ENCODE peak calls at places on chromosomes 7 and 10, in four cellular contexts. One of them, this sample, is unnamed.
A peak's percentile ranks its signal among the peaks of the same experiment; 100 is the strongest.

GRCh38 chr10:43980313-43980712 is 331.6 kb upstream of the ZNF32 start:
- DNase-seq in HEK293T: no peak
- DNase-seq in stimulated activated CD8-positive, alpha-beta memory T cell treated with anti-CD3 and anti-CD28 coated beads, Interleukin-7, amount 100 ng/mL, for 4 hours: no peak
- DNase-seq in KBM-7: no peak
- DNase-seq in this sample: no peak

GRCh38 chr10:10434312-10434711 is 583.4 kb upstream of the CELF2 start:
- DNase-seq in KBM-7: no peak
- DNase-seq in HEK293T: no peak
- DNase-seq in stimulated activated CD8-positive, alpha-beta memory T cell treated with anti-CD3 and anti-CD28 coated beads, Interleukin-7, amount 100 ng/mL, for 4 hours: no peak
- DNase-seq in this sample: no peak

GRCh38 chr7:55507743-55508142 is 64.6 kb downstream of the VOPP1 start:
- DNase-seq in stimulated activated CD8-positive, alpha-beta memory T cell treated with anti-CD3 and anti-CD28 coated beads, Interleukin-7, amount 100 ng/mL, for 4 hours: no peak
- DNase-seq in HEK293T: no peak
- DNase-seq in KBM-7: no peak
- DNase-seq in this sample: no peak

GRCh38 chr10:118910702-118911101 is 118.8 kb upstream of the NANOS1 start:
- DNase-seq in stimulated activated CD8-positive, alpha-beta memory T cell treated with anti-CD3 and anti-CD28 coated beads, Interleukin-7, amount 100 ng/mL, for 4 hours: no peak
- DNase-seq in HEK293T: no peak
- DNase-seq in KBM-7: no peak
- DNase-seq in this sample: no peak

GRCh38 chr10:103757531-103758293 is 97.7 kb downstream of the SH3PXD2A start:
- DNase-seq in stimulated activated CD8-positive, alpha-beta memory T cell treated with anti-CD3 and anti-CD28 coated beads, Interleukin-7, amount 100 ng/mL, for 4 hours: no peak
- DNase-seq in KBM-7: peak; percentile 95
- DNase-seq in HEK293T: no peak
- DNase-seq in this sample: peak; percentile 95

GRCh38 chr7:115217373-115217772 is 295.5 kb downstream of the MDFIC start:
- DNase-seq in KBM-7: peak; percentile 33
- DNase-seq in HEK293T: no peak
- DNase-seq in stimulated activated CD8-positive, alpha-beta memory T cell treated with anti-CD3 and anti-CD28 coated beads, Interleukin-7, amount 100 ng/mL, for 4 hours: no peak
- DNase-seq in this sample: no peak

GRCh38 chr7:147071536-147071935 is 954.9 kb downstream of the CNTNAP2 start:
- DNase-seq in HEK293T: no peak
- DNase-seq in KBM-7: no peak
- DNase-seq in stimulated activated CD8-positive, alpha-beta memory T cell treated with anti-CD3 and anti-CD28 coated beads, Interleukin-7, amount 100 ng/mL, for 4 hours: no peak
- DNase-seq in this sample: no peak

GRCh38 chr10:4541292-4541691 is 284.7 kb upstream of the AKR1E2 start:
- DNase-seq in HEK293T: no peak
- DNase-seq in KBM-7: no peak
- DNase-seq in stimulated activated CD8-positive, alpha-beta memory T cell treated with anti-CD3 and anti-CD28 coated beads, Interleukin-7, amount 100 ng/mL, for 4 hours: no peak
- DNase-seq in this sample: no peak

GRCh38 chr7:4882169-4882741 is 1.3 kb downstream of the RADIL start:
- DNase-seq in KBM-7: no peak
- DNase-seq in stimulated activated CD8-positive, alpha-beta memory T cell treated with anti-CD3 and anti-CD28 coated beads, Interleukin-7, amount 100 ng/mL, for 4 hours: no peak
- DNase-seq in HEK293T: peak; percentile 57
- DNase-seq in this sample: no peak

GRCh38 chr7:17626215-17626614 is 314.1 kb downstream of the SNX13 start:
- DNase-seq in stimulated activated CD8-positive, alpha-beta memory T cell treated with anti-CD3 and anti-CD28 coated beads, Interleukin-7, amount 100 ng/mL, for 4 hours: no peak
- DNase-seq in KBM-7: no peak
- DNase-seq in HEK293T: no peak
- DNase-seq in this sample: no peak

GRCh38 chr7:117143580-117143979 is 179.3 kb downstream of the WNT2 start:
- DNase-seq in stimulated activated CD8-positive, alpha-beta memory T cell treated with anti-CD3 and anti-CD28 coated beads, Interleukin-7, amount 100 ng/mL, for 4 hours: no peak
- DNase-seq in KBM-7: no peak
- DNase-seq in HEK293T: no peak
- DNase-seq in this sample: no peak

GRCh38 chr7:98211221-98211675 is at the start of gene BHLHA15:
- DNase-seq in HEK293T: no peak
- DNase-seq in KBM-7: no peak
- DNase-seq in stimulated activated CD8-positive, alpha-beta memory T cell treated with anti-CD3 and anti-CD28 coated beads, Interleukin-7, amount 100 ng/mL, for 4 hours: peak; percentile 24
- DNase-seq in this sample: no peak

GRCh38 chr7:155781433-155781832 is 30.8 kb downstream of the SHH start:
- DNase-seq in KBM-7: no peak
- DNase-seq in stimulated activated CD8-positive, alpha-beta memory T cell treated with anti-CD3 and anti-CD28 coated beads, Interleukin-7, amount 100 ng/mL, for 4 hours: no peak
- DNase-seq in HEK293T: no peak
- DNase-seq in this sample: no peak

GRCh38 chr7:16738014-16738688 is 15.4 kb upstream of the TSPAN13 start:
- DNase-seq in stimulated activated CD8-positive, alpha-beta memory T cell treated with anti-CD3 and anti-CD28 coated beads, Interleukin-7, amount 100 ng/mL, for 4 hours: no peak
- DNase-seq in KBM-7: no peak
- DNase-seq in HEK293T: no peak
- DNase-seq in this sample: no peak

GRCh38 chr10:78983608-78984007 is 85.2 kb upstream of the ZMIZ1 start:
- DNase-seq in stimulated activated CD8-positive, alpha-beta memory T cell treated with anti-CD3 and anti-CD28 coated beads, Interleukin-7, amount 100 ng/mL, for 4 hours: no peak
- DNase-seq in HEK293T: no peak
- DNase-seq in KBM-7: no peak
- DNase-seq in this sample: no peak

GRCh38 chr7:98496618-98497017 is 95.7 kb upstream of the BAIAP2L1 start:
- DNase-seq in KBM-7: no peak
- DNase-seq in HEK293T: no peak
- DNase-seq in stimulated activated CD8-positive, alpha-beta memory T cell treated with anti-CD3 and anti-CD28 coated beads, Interleukin-7, amount 100 ng/mL, for 4 hours: no peak
- DNase-seq in this sample: no peak

GRCh38 chr7:142833174-142834027 is 21.5 kb upstream of the EPHB6 start:
- DNase-seq in stimulated activated CD8-positive, alpha-beta memory T cell treated with anti-CD3 and anti-CD28 coated beads, Interleukin-7, amount 100 ng/mL, for 4 hours: no peak
- DNase-seq in KBM-7: no peak
- DNase-seq in HEK293T: no peak
- DNase-seq in this sample: peak; percentile 49

GRCh38 chr7:131753620-131754222 is 197.3 kb upstream of the PODXL start:
- DNase-seq in stimulated activated CD8-positive, alpha-beta memory T cell treated with anti-CD3 and anti-CD28 coated beads, Interleukin-7, amount 100 ng/mL, for 4 hours: no peak
- DNase-seq in HEK293T: peak; percentile 49
- DNase-seq in KBM-7: no peak
- DNase-seq in this sample: peak; percentile 19

GRCh38 chr7:55288070-55288824 is 76.9 kb upstream of the LANCL2 start:
- DNase-seq in HEK293T: peak; percentile 1
- DNase-seq in stimulated activated CD8-positive, alpha-beta memory T cell treated with anti-CD3 and anti-CD28 coated beads, Interleukin-7, amount 100 ng/mL, for 4 hours: no peak
- DNase-seq in KBM-7: no peak
- DNase-seq in this sample: no peak

GRCh38 chr10:19628767-19629443 is 187.3 kb upstream of the PLXDC2 start:
- DNase-seq in KBM-7: no peak
- DNase-seq in stimulated activated CD8-positive, alpha-beta memory T cell treated with anti-CD3 and anti-CD28 coated beads, Interleukin-7, amount 100 ng/mL, for 4 hours: no peak
- DNase-seq in HEK293T: no peak
- DNase-seq in this sample: no peak

GRCh38 chr7:589781-590575 is 70.3 kb upstream of the PDGFA start:
- DNase-seq in KBM-7: no peak
- DNase-seq in stimulated activated CD8-positive, alpha-beta memory T cell treated with anti-CD3 and anti-CD28 coated beads, Interleukin-7, amount 100 ng/mL, for 4 hours: no peak
- DNase-seq in HEK293T: no peak
- DNase-seq in this sample: no peak

GRCh38 chr10:77333610-77334340 is 303.8 kb downstream of the KCNMA1 start:
- DNase-seq in stimulated activated CD8-positive, alpha-beta memory T cell treated with anti-CD3 and anti-CD28 coated beads, Interleukin-7, amount 100 ng/mL, for 4 hours: no peak
- DNase-seq in HEK293T: no peak
- DNase-seq in KBM-7: no peak
- DNase-seq in this sample: peak; percentile 40

This sample was measured in NB4.